ENCODE peak calls at places on chromosomes 1 and 21, in eight cellular contexts. F is IMR-90, I is HCT116, N is neural progenitor cell, O is fibroblast of lung, B is brain microvascular endothelial cell, P is Panc1, J is tibial nerve. H is an unnamed sample.
A peak's percentile ranks its signal among the peaks of the same experiment; 100 is the strongest.

GRCh38 chr1:93525431-93525830 is 77.5 kb downstream of the FNBP1L start:
- DNase-seq in F (no peak), I (no peak), N (no peak), O (no peak), B (no peak), P (no peak), J (no peak), H (no peak)

GRCh38 chr21:27079807-27080206 is 112.9 kb upstream of the ADAMTS5 start:
- DNase-seq in F (peak; percentile 10), I (no peak), N (no peak), O (no peak), B (no peak), P (no peak), J (no peak), H (no peak)

GRCh38 chr1:219220945-219221344 is 47.3 kb downstream of the LYPLAL1 start:
- DNase-seq in F (peak; percentile 20), I (no peak), N (no peak), O (no peak), B (peak; percentile 18), P (no peak), J (no peak), H (no peak)

GRCh38 chr1:226447932-226448670 is 40.2 kb upstream of the PARP1 start:
- DNase-seq in F (peak; percentile 12), I (no peak), N (no peak), O (no peak), B (peak; percentile 38), P (no peak), J (no peak), H (no peak)

GRCh38 chr1:6287431-6287886 is 26.6 kb upstream of the GPR153 start:
- DNase-seq in F (no peak), I (no peak), N (no peak), O (peak; percentile 66), B (no peak), P (no peak), J (no peak), H (no peak)

GRCh38 chr1:203083463-203083921 is 2.3 kb downstream of the MYOG start:
- DNase-seq in F (no peak), I (no peak), N (no peak), O (no peak), B (no peak), P (no peak), J (no peak), H (no peak)

GRCh38 chr1:46202975-46203737 is at the start of gene LURAP1:
- DNase-seq in F (peak; percentile 72), I (no peak), N (peak; percentile 72), O (peak; percentile 86), B (peak; percentile 34), P (no peak), J (peak; percentile 22), H (peak; percentile 61)

GRCh38 chr1:92087542-92087941 is 7.4 kb downstream of the BTBD8 start:
- DNase-seq in F (no peak), I (no peak), N (no peak), O (no peak), B (peak; percentile 30), P (no peak), J (no peak), H (no peak)

GRCh38 chr1:97041011-97041410 is 319.4 kb downstream of the PTBP2 start:
- DNase-seq in F (no peak), I (no peak), N (no peak), O (no peak), B (no peak), P (no peak), J (no peak), H (no peak)

GRCh38 chr1:13764533-13764932 is 64.5 kb downstream of the PRDM2 start:
- DNase-seq in F (peak; percentile 56), I (no peak), N (peak; percentile 76), O (no peak), B (peak; percentile 39), P (no peak), J (no peak), H (no peak)

GRCh38 chr1:37944091-37944763 is 2.6 kb downstream of the INPP5B start:
- DNase-seq in F (peak; percentile 59), I (no peak), N (no peak), O (no peak), B (peak; percentile 56), P (no peak), J (no peak), H (no peak)

GRCh38 chr1:107830546-107830945 is 134.4 kb downstream of the VAV3 start:
- DNase-seq in F (no peak), I (no peak), N (no peak), O (no peak), B (no peak), P (no peak), J (no peak), H (no peak)

GRCh38 chr1:107831921-107832320 is 133.1 kb downstream of the VAV3 start:
- DNase-seq in F (no peak), I (no peak), N (no peak), O (no peak), B (no peak), P (no peak), J (no peak), H (no peak)

GRCh38 chr1:107830075-107830474 is 134.9 kb downstream of the VAV3 start:
- DNase-seq in F (no peak), I (no peak), N (no peak), O (no peak), B (no peak), P (no peak), J (no peak), H (no peak)

GRCh38 chr1:107835151-107835670 is 129.8 kb downstream of the VAV3 start:
- DNase-seq in F (no peak), I (no peak), N (no peak), O (no peak), B (no peak), P (no peak), J (no peak), H (no peak)

GRCh38 chr1:107829083-107829771 is 135.8 kb downstream of the VAV3 start:
- DNase-seq in F (no peak), I (no peak), N (no peak), O (no peak), B (peak; percentile 22), P (no peak), J (no peak), H (no peak)
- H3K27ac ChIP-seq in F (no peak overlapping the region), I (no peak overlapping the region), N (no peak overlapping the region), O (no peak overlapping the region), B (no peak overlapping the region), P (no peak overlapping the region), J (no peak overlapping the region), H (no peak overlapping the region)

GRCh38 chr1:152198982-152199381 is 25.0 kb downstream of the HRNR start:
- DNase-seq in F (no peak), I (no peak), N (no peak), O (no peak), B (no peak), P (no peak), J (no peak), H (no peak)
- H3K27me3 ChIP-seq in F (no peaks in the 10 kb centered on the region), I (peaks cover 18% of the 10 kb centered on the region), N (no peaks in the 10 kb centered on the region), O (no peaks in the 10 kb centered on the region), B (no peaks in the 10 kb centered on the region), P (no peaks in the 10 kb centered on the region), J (no peaks in the 10 kb centered on the region), H (no peaks in the 10 kb centered on the region)

GRCh38 chr21:37072239-37072987 is 458 bp downstream of the PIGP start:
- DNase-seq in F (peak; percentile 89), I (no peak), N (peak; percentile 85), O (no peak), B (peak; percentile 83), P (no peak), J (peak; percentile 50), H (no peak)

GRCh38 chr21:37074195-37074510 is 1.1 kb downstream of the TTC3 start:
- DNase-seq in F (no peak), I (no peak), N (peak; percentile 50), O (no peak), B (no peak), P (no peak), J (no peak), H (peak; percentile 9)

GRCh38 chr21:37074546-37074945 is 1.5 kb downstream of the TTC3 start:
- DNase-seq in F (no peak), I (no peak), N (no peak), O (no peak), B (no peak), P (no peak), J (no peak), H (no peak)

GRCh38 chr21:37072988-37073416 is at the start of the genes PIGP and TTC3:
- DNase-seq in F (peak; percentile 93), I (peak; percentile 76), N (peak; percentile 97), O (peak; percentile 95), B (peak; percentile 94), P (no peak), J (peak; percentile 83), H (peak; percentile 81)

DNA sequence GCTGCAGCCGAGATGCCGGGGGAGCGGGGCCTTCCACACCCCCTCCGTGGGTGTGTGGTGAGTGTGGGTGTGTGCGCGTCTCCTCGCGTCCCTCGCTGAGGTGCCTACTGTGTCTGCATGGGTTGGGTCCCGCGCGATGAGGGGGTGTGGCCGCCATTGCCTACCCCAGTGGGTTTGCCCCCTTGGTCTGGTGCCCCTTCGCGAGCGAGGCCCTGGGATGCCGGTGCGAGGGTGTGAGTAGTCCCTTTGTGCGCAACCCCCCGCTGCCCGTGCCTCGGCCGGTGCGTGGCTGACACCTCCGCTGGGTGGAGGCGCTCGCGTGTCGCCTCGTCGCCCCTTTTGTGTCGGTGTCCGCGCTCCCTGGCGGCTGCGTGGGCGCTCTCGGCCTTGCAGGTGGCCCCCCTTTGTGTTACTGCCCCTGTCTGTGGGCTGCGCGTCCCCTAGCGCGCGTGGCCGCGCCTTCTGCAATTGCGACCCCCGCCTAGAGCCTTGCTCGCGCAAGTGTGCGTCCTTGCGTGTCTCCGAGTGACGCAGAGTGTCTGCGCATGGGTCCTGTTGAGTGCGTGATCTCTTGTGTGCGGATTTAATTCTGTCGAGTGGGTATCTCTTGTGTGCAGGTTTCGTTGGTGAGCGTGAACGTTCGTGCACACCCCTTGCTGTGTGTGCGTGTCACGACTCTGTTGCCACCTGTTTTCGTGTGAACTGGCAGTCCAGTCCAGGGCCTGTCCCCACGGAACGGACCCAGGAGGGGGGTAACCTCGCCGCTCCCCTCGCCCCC is 552 bp downstream of the TTC3 start:
- DNase-seq in F (peak; percentile 67), I (no peak), N (peak; percentile 46), O (peak; percentile 46), B (peak; percentile 35), P (no peak), J (no peak), H (peak; percentile 13)
- TF ChIP-seq CTCF in F (no peak), I (peak; percentile 8), N (no peak), O (no peak), B (no peak), P (no peak), J (peak; percentile 10), H (peak; percentile 4)

DNA sequence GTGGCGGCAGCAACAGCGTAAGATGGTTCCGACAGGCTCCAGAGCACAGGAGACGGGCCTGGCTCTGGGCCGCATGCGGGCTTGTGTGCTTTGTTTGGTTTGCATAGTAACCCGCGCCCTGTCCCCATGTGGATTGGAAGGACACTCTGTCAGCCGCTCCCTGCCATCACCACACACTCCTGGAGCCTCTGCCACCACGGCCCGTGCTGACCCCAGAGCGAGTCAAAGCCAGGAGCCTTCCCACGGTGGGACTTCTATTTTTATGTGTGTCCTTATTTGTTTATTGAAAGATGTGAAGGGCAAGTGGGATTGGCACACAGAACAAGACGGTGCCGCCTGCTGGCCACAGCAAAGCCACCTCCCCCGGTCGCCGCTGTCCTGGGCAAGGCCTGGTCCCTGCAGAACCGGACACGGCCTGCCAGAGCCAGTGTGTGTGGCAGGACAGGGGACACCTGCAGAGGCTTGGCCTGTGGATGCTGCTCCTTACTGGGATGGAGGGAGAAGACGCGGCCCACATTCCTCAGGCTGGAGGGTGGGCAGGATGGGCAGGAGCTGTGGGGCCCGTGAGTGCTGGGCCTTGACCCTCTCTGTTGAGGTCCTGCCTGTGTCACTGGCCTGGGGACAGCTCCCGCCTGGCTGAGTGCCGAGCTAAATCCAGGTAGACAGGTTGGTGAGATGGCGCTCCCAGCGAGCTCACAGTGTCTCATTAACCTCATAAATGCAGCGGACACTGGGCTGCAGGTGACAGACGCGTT is 64.4 kb downstream of the AGPAT3 start:
- DNase-seq in F (no peak), I (no peak), N (no peak), O (no peak), B (no peak), P (no peak), J (no peak), H (no peak)
- H3K27ac ChIP-seq in F (no peak overlapping the region), I (no peak overlapping the region), N (no peak overlapping the region), O (no peak overlapping the region), B (no peak overlapping the region), P (no peak overlapping the region), J (no peak overlapping the region), H (no peak overlapping the region)